ENCODE peak calls at places on chromosomes 6 and 20, in eight cellular contexts. One of them, this sample, is unnamed.

GRCh38 chr20:4509825-4510522 is 211.7 kb upstream of the PRND start:
- DNase-seq in suprapubic skin: no peak
- DNase-seq in kidney epithelial cell: no peak
- DNase-seq in AG04450: no peak
- DNase-seq in NB4: no peak
- DNase-seq in cardiac muscle cell: no peak
- DNase-seq in AG10803: no peak
- DNase-seq in A549: no peak
- DNase-seq in this sample: no peak

GRCh38 chr6:451336-451735 is 59.8 kb downstream of the IRF4 start:
- DNase-seq in suprapubic skin: no peak
- DNase-seq in kidney epithelial cell: no peak
- DNase-seq in AG04450: no peak
- DNase-seq in NB4: no peak
- DNase-seq in cardiac muscle cell: no peak
- DNase-seq in AG10803: no peak
- DNase-seq in A549: no peak
- DNase-seq in this sample: no peak

GRCh38 chr6:2381872-2382661 is 136.7 kb upstream of the GMDS start:
- DNase-seq in suprapubic skin: no peak
- DNase-seq in kidney epithelial cell: no peak
- DNase-seq in AG04450: no peak
- DNase-seq in NB4: no peak
- DNase-seq in cardiac muscle cell: no peak
- DNase-seq in AG10803: no peak
- DNase-seq in A549: no peak
- DNase-seq in this sample: no peak

GRCh38 chr6:138007014-138007472 is 100.2 kb downstream of the PERP start:
- DNase-seq in suprapubic skin: no peak
- DNase-seq in kidney epithelial cell: peak
- DNase-seq in AG04450: no peak
- DNase-seq in NB4: peak
- DNase-seq in cardiac muscle cell: peak
- DNase-seq in AG10803: peak
- DNase-seq in A549: peak
- DNase-seq in this sample: no peak

GRCh38 chr6:170107606-170108222 is 183.2 kb downstream of the DLL1 start:
- DNase-seq in suprapubic skin: peak
- DNase-seq in kidney epithelial cell: no peak
- DNase-seq in AG04450: no peak
- DNase-seq in NB4: no peak
- DNase-seq in cardiac muscle cell: no peak
- DNase-seq in AG10803: no peak
- DNase-seq in A549: no peak
- DNase-seq in this sample: no peak

GRCh38 chr6:55299285-55299684 is 28.0 kb upstream of the GFRAL start:
- DNase-seq in suprapubic skin: no peak
- DNase-seq in kidney epithelial cell: no peak
- DNase-seq in AG04450: no peak
- DNase-seq in NB4: no peak
- DNase-seq in cardiac muscle cell: no peak
- DNase-seq in AG10803: no peak
- DNase-seq in A549: no peak
- DNase-seq in this sample: no peak

GRCh38 chr6:87001494-87001893 is 64.2 kb downstream of the HTR1E start:
- DNase-seq in suprapubic skin: no peak
- DNase-seq in kidney epithelial cell: no peak
- DNase-seq in AG04450: no peak
- DNase-seq in NB4: no peak
- DNase-seq in cardiac muscle cell: no peak
- DNase-seq in AG10803: no peak
- DNase-seq in A549: no peak
- DNase-seq in this sample: no peak

GRCh38 chr6:52995913-52996685 is 1.0 kb upstream of the GSTA4 start:
- DNase-seq in suprapubic skin: peak
- DNase-seq in kidney epithelial cell: no peak
- DNase-seq in AG04450: peak
- DNase-seq in NB4: peak
- DNase-seq in cardiac muscle cell: peak
- DNase-seq in AG10803: peak
- DNase-seq in A549: peak
- DNase-seq in this sample: no peak

GRCh38 chr6:79546186-79546585 is 9.0 kb upstream of the LCA5 start:
- DNase-seq in suprapubic skin: no peak
- DNase-seq in kidney epithelial cell: no peak
- DNase-seq in AG04450: no peak
- DNase-seq in NB4: no peak
- DNase-seq in cardiac muscle cell: peak
- DNase-seq in AG10803: peak
- DNase-seq in A549: no peak
- DNase-seq in this sample: no peak

GRCh38 chr6:95544517-95545225 is 32.7 kb upstream of the MANEA start:
- DNase-seq in suprapubic skin: no peak
- DNase-seq in kidney epithelial cell: no peak
- DNase-seq in AG04450: no peak
- DNase-seq in NB4: no peak
- DNase-seq in cardiac muscle cell: no peak
- DNase-seq in AG10803: no peak
- DNase-seq in A549: no peak
- DNase-seq in this sample: no peak

GRCh38 chr6:33926451-33926850 is 122.6 kb upstream of the MLN start:
- DNase-seq in suprapubic skin: no peak
- DNase-seq in kidney epithelial cell: no peak
- DNase-seq in AG04450: no peak
- DNase-seq in NB4: peak
- DNase-seq in cardiac muscle cell: no peak
- DNase-seq in AG10803: no peak
- DNase-seq in A549: peak
- DNase-seq in this sample: no peak

GRCh38 chr20:49450281-49450707 is 32.2 kb downstream of the KCNB1 start:
- DNase-seq in suprapubic skin: no peak
- DNase-seq in kidney epithelial cell: no peak
- DNase-seq in AG04450: no peak
- DNase-seq in NB4: no peak
- DNase-seq in cardiac muscle cell: no peak
- DNase-seq in AG10803: no peak
- DNase-seq in A549: no peak
- DNase-seq in this sample: no peak

GRCh38 chr6:38095054-38095453 is 275.5 kb downstream of the ZFAND3 start:
- DNase-seq in suprapubic skin: no peak
- DNase-seq in kidney epithelial cell: peak
- DNase-seq in AG04450: peak
- DNase-seq in NB4: no peak
- DNase-seq in cardiac muscle cell: peak
- DNase-seq in AG10803: peak
- DNase-seq in A549: no peak
- DNase-seq in this sample: no peak

GRCh38 chr6:41846666-41847237 is 48.4 kb downstream of the USP49 start:
- DNase-seq in suprapubic skin: peak
- DNase-seq in kidney epithelial cell: peak
- DNase-seq in AG04450: peak
- DNase-seq in NB4: peak
- DNase-seq in cardiac muscle cell: peak
- DNase-seq in AG10803: peak
- DNase-seq in A549: peak
- DNase-seq in this sample: peak

GRCh38 chr6:72784581-72784980 is 162.7 kb downstream of the KCNQ5 start:
- DNase-seq in suprapubic skin: no peak
- DNase-seq in kidney epithelial cell: no peak
- DNase-seq in AG04450: no peak
- DNase-seq in NB4: no peak
- DNase-seq in cardiac muscle cell: peak
- DNase-seq in AG10803: peak
- DNase-seq in A549: no peak
- DNase-seq in this sample: no peak

GRCh38 chr6:9581155-9581554 is 833.7 kb downstream of the TFAP2A start:
- DNase-seq in suprapubic skin: no peak
- DNase-seq in kidney epithelial cell: no peak
- DNase-seq in AG04450: no peak
- DNase-seq in NB4: no peak
- DNase-seq in cardiac muscle cell: no peak
- DNase-seq in AG10803: no peak
- DNase-seq in A549: no peak
- DNase-seq in this sample: no peak

GRCh38 chr6:9583946-9584345 is 830.9 kb downstream of the TFAP2A start:
- DNase-seq in suprapubic skin: no peak
- DNase-seq in kidney epithelial cell: no peak
- DNase-seq in AG04450: no peak
- DNase-seq in NB4: no peak
- DNase-seq in cardiac muscle cell: peak
- DNase-seq in AG10803: no peak
- DNase-seq in A549: no peak
- DNase-seq in this sample: no peak
- TF ChIP-seq CTCF in suprapubic skin: no peak
- TF ChIP-seq CTCF in kidney epithelial cell: no peak
- TF ChIP-seq CTCF in AG04450: no peak
- TF ChIP-seq CTCF in NB4: no peak
- TF ChIP-seq CTCF in cardiac muscle cell: no peak
- TF ChIP-seq CTCF in AG10803: no peak
- TF ChIP-seq CTCF in A549: no peak
- TF ChIP-seq CTCF in this sample: no peak

DNA sequence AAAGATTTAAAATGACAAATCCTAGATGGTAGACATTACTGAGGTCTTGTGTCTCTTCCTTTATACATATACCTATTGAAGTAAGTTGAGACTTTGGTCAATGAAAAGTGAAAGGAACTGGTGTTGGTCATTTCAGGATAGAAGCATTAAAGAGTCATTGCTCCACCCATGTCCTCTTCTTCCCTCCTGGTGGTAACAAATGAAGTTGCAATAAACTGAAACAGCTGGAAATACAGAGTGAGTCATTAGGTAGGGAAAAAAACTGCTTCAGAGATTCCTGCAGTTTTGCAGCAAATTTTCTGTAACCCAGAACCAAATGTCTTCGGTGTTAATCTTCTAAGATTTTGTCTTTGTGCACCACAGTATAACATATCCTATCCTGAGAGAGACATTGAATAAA is 447.9 kb downstream of the EYS start:
- DNase-seq in suprapubic skin: no peak
- DNase-seq in kidney epithelial cell: no peak
- DNase-seq in AG04450: peak
- DNase-seq in NB4: peak
- DNase-seq in cardiac muscle cell: peak
- DNase-seq in AG10803: no peak
- DNase-seq in A549: no peak
- DNase-seq in this sample: no peak
- TF ChIP-seq CTCF in suprapubic skin: no peak
- TF ChIP-seq CTCF in kidney epithelial cell: no peak
- TF ChIP-seq CTCF in AG04450: peak
- TF ChIP-seq CTCF in NB4: peak
- TF ChIP-seq CTCF in cardiac muscle cell: peak
- TF ChIP-seq CTCF in AG10803: no peak
- TF ChIP-seq CTCF in A549: no peak
- TF ChIP-seq CTCF in this sample: no peak

DNA sequence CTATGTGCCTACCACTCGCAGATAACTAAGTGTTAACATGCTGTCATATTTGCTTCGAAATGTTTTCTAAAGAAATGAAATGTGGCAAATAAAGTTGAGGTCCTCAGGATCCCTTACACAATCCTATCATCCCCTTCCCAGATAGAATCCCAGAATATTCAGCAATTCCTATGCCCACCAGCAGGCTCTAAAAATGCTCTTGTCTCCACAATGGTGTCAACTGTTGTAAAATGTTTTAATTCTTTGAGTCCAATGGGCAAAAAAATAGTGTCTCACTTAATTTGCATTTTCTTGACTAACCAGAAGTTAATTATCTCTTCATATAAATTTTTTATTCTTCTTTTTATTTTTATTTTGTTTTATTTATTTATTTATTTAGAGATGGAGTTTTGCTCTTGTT is 103.9 kb upstream of the MAP7 start:
- DNase-seq in suprapubic skin: no peak
- DNase-seq in kidney epithelial cell: no peak
- DNase-seq in AG04450: no peak
- DNase-seq in NB4: no peak
- DNase-seq in cardiac muscle cell: no peak
- DNase-seq in AG10803: no peak
- DNase-seq in A549: no peak
- DNase-seq in this sample: no peak
- TF ChIP-seq CTCF in suprapubic skin: no peak
- TF ChIP-seq CTCF in kidney epithelial cell: peak
- TF ChIP-seq CTCF in AG04450: peak
- TF ChIP-seq CTCF in NB4: no peak
- TF ChIP-seq CTCF in cardiac muscle cell: peak
- TF ChIP-seq CTCF in AG10803: no peak
- TF ChIP-seq CTCF in A549: no peak
- TF ChIP-seq CTCF in this sample: no peak

GRCh38 chr6:123415844-123416468 is 220.8 kb downstream of the TRDN start:
- DNase-seq in suprapubic skin: no peak
- DNase-seq in kidney epithelial cell: peak
- DNase-seq in AG04450: peak
- DNase-seq in NB4: peak
- DNase-seq in cardiac muscle cell: peak
- DNase-seq in AG10803: peak
- DNase-seq in A549: peak
- DNase-seq in this sample: no peak
- TF ChIP-seq CTCF in suprapubic skin: peak
- TF ChIP-seq CTCF in kidney epithelial cell: peak
- TF ChIP-seq CTCF in AG04450: peak
- TF ChIP-seq CTCF in NB4: peak
- TF ChIP-seq CTCF in cardiac muscle cell: peak
- TF ChIP-seq CTCF in AG10803: peak
- TF ChIP-seq CTCF in A549: peak
- TF ChIP-seq CTCF in this sample: no peak